ENCODE peak calls at places on chromosomes 1 and 21, in eight cellular contexts. O is right cardiac atrium; U is stimulated activated CD4-positive, alpha-beta T cell treated with anti-CD3 and anti-CD28 coated beads, TNF-alpha, amount 100 ng/mL, for 1 hour; G is SJCRH30; Q is COR-L47; F is NCI-H1417; C is transverse colon; R is T47D. L is an unnamed sample.

GRCh38 chr1:159141584-159142518 is 29.6 kb upstream of the CADM3 start:
- DNase-seq in Q (no peak), G (peak; percentile 3), F (peak; percentile 18), C (no peak), R (peak; percentile 18), U (no peak), O (no peak), L (peak; percentile 31)

GRCh38 chr1:74650561-74650960 is 23.0 kb downstream of the ERICH3 start:
- DNase-seq in U (no peak), R (no peak), C (no peak), G (peak; percentile 12), O (no peak), Q (no peak), F (no peak), L (no peak)

GRCh38 chr1:12528021-12528852 is 89.8 kb downstream of the DHRS3 start:
- DNase-seq in C (peak; percentile 93), Q (peak; percentile 34), F (no peak), R (peak; percentile 75), O (peak; percentile 95), U (no peak), G (no peak), L (no peak)

GRCh38 chr1:31335007-31335406 is 37.9 kb downstream of the FABP3 start:
- DNase-seq in Q (peak; percentile 52), G (peak; percentile 16), C (no peak), O (no peak), F (peak; percentile 31), R (peak; percentile 68), U (no peak), L (no peak)

GRCh38 chr1:41862411-41863221 is 56.1 kb downstream of the HIVEP3 start:
- DNase-seq in R (peak; percentile 82), U (no peak), F (no peak), G (no peak), C (no peak), O (no peak), Q (no peak), L (no peak)

GRCh38 chr1:247386217-247386616 is 29.8 kb upstream of the NLRP3 start:
- DNase-seq in G (no peak), O (no peak), Q (no peak), R (no peak), C (no peak), F (no peak), U (no peak), L (no peak)

GRCh38 chr21:40696246-40696645 is 150.7 kb downstream of the DSCAM start:
- DNase-seq in F (no peak), R (no peak), Q (no peak), G (no peak), U (no peak), O (no peak), C (no peak), L (no peak)

GRCh38 chr1:79259390-79260336 is 253.1 kb upstream of the ADGRL4 start:
- DNase-seq in C (no peak), U (no peak), O (no peak), Q (no peak), F (peak; percentile 10), R (peak; percentile 39), G (no peak), L (no peak)

GRCh38 chr1:110155878-110156522 is 5.7 kb downstream of the SLC6A17 start:
- DNase-seq in Q (no peak), U (peak; percentile 6), O (peak; percentile 85), F (no peak), G (peak; percentile 58), R (peak; percentile 66), C (peak; percentile 48), L (peak; percentile 81)

GRCh38 chr1:228937851-228938247 is 202.6 kb downstream of the RHOU start:
- DNase-seq in R (no peak), C (no peak), O (peak; percentile 69), U (no peak), G (peak; percentile 82), F (no peak), Q (no peak), L (no peak)

GRCh38 chr1:230047114-230047865 is 19.7 kb upstream of the GALNT2 start:
- DNase-seq in U (no peak), Q (no peak), C (no peak), G (no peak), R (peak; percentile 94), O (no peak), F (no peak), L (no peak)

GRCh38 chr21:38489729-38490128 is 8.5 kb downstream of the ERG start:
- DNase-seq in F (no peak), R (no peak), G (no peak), C (no peak), Q (no peak), U (no peak), O (no peak), L (no peak)